ENCODE peak calls at places on chromosomes 6 and 20, in four cellular contexts. One of them, this sample, is unnamed. For H3K27me3, the result is how much of the 10 kb centered on the place peaks cover.

GRCh38 chr6:108174371-108175175 is 8.8 kb downstream of the NR2E1 start:
- DNase-seq in endodermal cell: peak
- DNase-seq in cardiac muscle cell: peak
- DNase-seq in tibial artery: no peak
- DNase-seq in this sample: no peak

GRCh38 chr20:41733151-41733550 is 115.0 kb upstream of the CHD6 start:
- DNase-seq in endodermal cell: no peak
- DNase-seq in cardiac muscle cell: no peak
- DNase-seq in tibial artery: no peak
- DNase-seq in this sample: no peak

GRCh38 chr20:3436864-3437574 is 29.6 kb upstream of the DNAAF9 start:
- DNase-seq in tibial artery: no peak
- DNase-seq in endodermal cell: no peak
- DNase-seq in cardiac muscle cell: no peak
- DNase-seq in this sample: no peak

GRCh38 chr6:33854572-33855030 is 50.8 kb upstream of the MLN start:
- DNase-seq in cardiac muscle cell: no peak
- DNase-seq in tibial artery: no peak
- DNase-seq in endodermal cell: no peak
- DNase-seq in this sample: no peak

GRCh38 chr6:1315201-1315559 is 3.3 kb downstream of the FOXQ1 start:
- DNase-seq in tibial artery: no peak
- DNase-seq in cardiac muscle cell: no peak
- DNase-seq in endodermal cell: no peak
- DNase-seq in this sample: no peak

GRCh38 chr6:134176283-134176975 is 124.0 kb upstream of the SLC2A12 start:
- DNase-seq in tibial artery: peak
- DNase-seq in cardiac muscle cell: peak
- DNase-seq in endodermal cell: peak
- DNase-seq in this sample: peak

GRCh38 chr6:144343736-144344428 is 58.7 kb downstream of the UTRN start:
- DNase-seq in cardiac muscle cell: no peak
- DNase-seq in endodermal cell: no peak
- DNase-seq in tibial artery: no peak
- DNase-seq in this sample: no peak

GRCh38 chr6:170046786-170047626 is 243.9 kb downstream of the DLL1 start:
- DNase-seq in cardiac muscle cell: no peak
- DNase-seq in tibial artery: peak
- DNase-seq in endodermal cell: no peak
- DNase-seq in this sample: no peak

GRCh38 chr6:161200610-161201201 is 73.2 kb downstream of the AGPAT4 start:
- DNase-seq in cardiac muscle cell: no peak
- DNase-seq in endodermal cell: no peak
- DNase-seq in tibial artery: no peak
- DNase-seq in this sample: no peak

GRCh38 chr20:12969071-12969669 is 39.6 kb upstream of the SPTLC3 start:
- DNase-seq in endodermal cell: no peak
- DNase-seq in tibial artery: no peak
- DNase-seq in cardiac muscle cell: no peak
- DNase-seq in this sample: no peak

GRCh38 chr6:34242252-34243130 is 5.8 kb downstream of the HMGA1 start:
- DNase-seq in endodermal cell: no peak
- DNase-seq in tibial artery: peak
- DNase-seq in cardiac muscle cell: no peak
- DNase-seq in this sample: no peak

DNA sequence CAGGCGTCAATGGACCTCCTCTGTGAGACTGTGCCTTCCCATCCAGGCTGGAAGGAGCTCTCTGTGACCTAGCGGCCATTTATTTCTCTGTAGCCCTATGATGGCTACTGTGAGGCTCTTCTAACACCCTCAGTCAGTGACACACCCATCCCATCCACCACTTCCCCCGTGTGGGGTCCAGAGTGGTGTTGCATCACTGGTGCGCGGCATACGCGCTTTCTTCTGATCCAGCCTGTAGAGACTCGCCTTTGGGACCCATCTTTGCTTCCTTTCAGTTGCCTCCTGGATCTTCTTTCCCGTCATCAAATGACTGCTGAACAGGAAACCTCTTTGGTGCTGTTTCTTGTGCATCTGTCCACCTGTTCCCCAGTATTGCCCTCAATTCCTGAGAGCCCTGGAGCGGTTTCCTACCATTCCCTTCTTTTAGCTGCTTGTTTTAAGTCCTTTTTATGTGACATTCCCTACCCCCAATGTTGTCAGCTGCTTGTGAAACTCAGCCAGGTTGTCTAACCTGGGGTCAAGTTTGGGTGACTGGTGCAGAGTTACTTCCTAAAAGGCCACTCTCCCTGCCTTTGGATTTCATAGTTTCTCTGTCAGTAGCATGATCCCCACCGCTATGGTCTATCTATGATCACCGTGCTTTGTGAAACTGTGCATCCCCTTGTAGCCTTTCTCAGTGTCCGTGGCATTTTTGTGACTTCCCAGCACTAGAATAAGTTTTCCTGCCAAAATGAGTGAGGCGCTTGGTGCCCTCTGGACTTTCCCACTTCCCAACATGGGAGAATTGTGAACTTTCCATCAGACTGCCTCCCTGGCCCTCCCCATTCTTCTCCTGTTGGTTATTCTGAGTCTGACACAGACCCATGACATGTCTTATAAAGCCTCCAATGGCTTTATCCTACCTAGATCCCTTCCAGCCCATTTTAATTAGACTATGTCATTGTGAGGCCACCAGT is 5.7 kb downstream of the PRR3 start:
- DNase-seq in endodermal cell: no peak
- DNase-seq in cardiac muscle cell: no peak
- DNase-seq in tibial artery: no peak
- DNase-seq in this sample: no peak
- H3K27ac ChIP-seq in endodermal cell: no peak
- H3K27ac ChIP-seq in cardiac muscle cell: no peak
- H3K27ac ChIP-seq in tibial artery: no peak
- H3K27ac ChIP-seq in this sample: no peak

GRCh38 chr6:114344216-114344970 is 1.6 kb upstream of the HS3ST5 start:
- DNase-seq in cardiac muscle cell: no peak
- DNase-seq in endodermal cell: no peak
- DNase-seq in tibial artery: no peak
- DNase-seq in this sample: no peak
- H3K27me3 ChIP-seq in cardiac muscle cell: under half
- H3K27me3 ChIP-seq in endodermal cell: under half
- H3K27me3 ChIP-seq in tibial artery: under half
- H3K27me3 ChIP-seq in this sample: under half

DNA sequence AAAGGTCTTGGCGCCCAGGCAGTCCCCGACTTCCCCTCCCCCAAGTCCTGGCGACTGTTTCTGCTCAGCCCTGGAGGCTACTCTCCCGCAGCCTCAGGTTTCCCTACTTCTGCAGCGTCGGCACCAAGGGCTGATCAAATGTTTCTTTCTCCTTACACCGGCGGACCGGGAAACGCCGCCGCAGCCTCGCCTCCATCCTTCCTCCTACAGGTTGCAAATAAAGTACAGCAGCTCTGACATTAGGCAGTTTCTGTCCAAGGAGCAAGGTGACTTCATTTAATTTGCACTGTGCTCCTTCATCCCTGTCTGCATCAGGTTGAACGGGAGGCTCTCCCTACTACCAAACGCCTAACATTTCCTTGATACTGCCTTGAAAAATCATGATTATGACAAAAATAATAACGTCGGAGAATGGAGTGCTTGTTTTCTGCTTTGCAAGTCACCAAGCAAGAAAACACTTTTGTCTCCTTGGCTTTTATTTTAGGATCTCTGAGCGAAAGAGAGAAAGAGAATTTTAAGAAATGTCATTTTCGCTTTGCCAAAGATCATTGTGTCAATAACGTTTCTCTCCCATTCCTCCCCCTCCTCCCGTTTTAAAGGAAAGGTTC is 1.0 kb downstream of the CLIC5 start:
- DNase-seq in tibial artery: no peak
- DNase-seq in cardiac muscle cell: peak
- DNase-seq in endodermal cell: peak
- DNase-seq in this sample: no peak
- H3K27ac ChIP-seq in tibial artery: no peak
- H3K27ac ChIP-seq in cardiac muscle cell: peak
- H3K27ac ChIP-seq in endodermal cell: no peak
- H3K27ac ChIP-seq in this sample: no peak

GRCh38 chr20:59611286-59611685 is 6.9 kb downstream of the PHACTR3 start:
- DNase-seq in endodermal cell: no peak
- DNase-seq in cardiac muscle cell: no peak
- DNase-seq in tibial artery: no peak
- DNase-seq in this sample: no peak

GRCh38 chr20:59608396-59608795 is 4.1 kb downstream of the PHACTR3 start:
- DNase-seq in cardiac muscle cell: no peak
- DNase-seq in endodermal cell: no peak
- DNase-seq in tibial artery: no peak
- DNase-seq in this sample: no peak

GRCh38 chr20:59605691-59606364 is 1.5 kb downstream of the PHACTR3 start:
- DNase-seq in cardiac muscle cell: no peak
- DNase-seq in tibial artery: no peak
- DNase-seq in endodermal cell: no peak
- DNase-seq in this sample: no peak

GRCh38 chr20:59606566-59606965 is 2.2 kb downstream of the PHACTR3 start:
- DNase-seq in cardiac muscle cell: no peak
- DNase-seq in endodermal cell: no peak
- DNase-seq in tibial artery: no peak
- DNase-seq in this sample: no peak

DNA sequence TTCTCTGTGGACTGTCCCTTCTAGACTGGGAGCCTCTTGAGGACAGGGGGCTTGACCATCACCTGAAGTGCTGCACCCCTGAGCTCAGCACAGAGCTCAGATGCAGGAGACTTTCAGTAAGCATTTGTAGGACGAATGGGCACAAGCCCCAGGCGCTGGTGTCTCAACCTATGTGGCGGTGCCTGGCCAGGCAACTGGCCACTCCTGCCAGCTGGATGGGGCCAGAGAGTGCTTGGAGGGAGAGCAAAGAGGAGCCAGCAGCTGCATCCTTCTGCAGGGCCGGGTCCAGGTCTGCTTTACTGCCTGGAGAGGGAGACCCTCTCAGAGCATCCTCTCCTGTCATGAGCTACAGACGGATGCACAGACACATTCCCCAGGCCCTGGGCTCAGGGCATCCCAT is 4.5 kb downstream of the PHACTR3 start:
- DNase-seq in tibial artery: no peak
- DNase-seq in endodermal cell: no peak
- DNase-seq in cardiac muscle cell: no peak
- DNase-seq in this sample: no peak
- H3K27me3 ChIP-seq in tibial artery: under half
- H3K27me3 ChIP-seq in endodermal cell: under half
- H3K27me3 ChIP-seq in cardiac muscle cell: under half
- H3K27me3 ChIP-seq in this sample: under half